ENCODE peak calls at places on chromosomes 12 and 14, in four cellular contexts. U is endothelial cell of umbilical vein, M is hepatocyte, I is heart right ventricle. T is an unnamed sample. For H3K4me1, the result is how much of the 10 kb centered on the place peaks cover.

GRCh38 chr12:10065241-10065640 is 33.5 kb downstream of the CLEC1A start:
- DNase-seq in M (no peak), I (no peak), U (no peak), T (no peak)

GRCh38 chr12:47105914-47106674 is 26.3 kb upstream of the AMIGO2 start:
- DNase-seq in I (no peak), M (no peak), U (no peak), T (no peak)

GRCh38 chr14:72603639-72604038 is 290.3 kb downstream of the DPF3 start:
- DNase-seq in U (no peak), I (no peak), M (no peak), T (no peak)

GRCh38 chr14:20167091-20167490 is 23.6 kb upstream of the OR11G2 start:
- DNase-seq in U (no peak), I (no peak), M (no peak), T (no peak)

GRCh38 chr12:57154076-57154475 is 6.7 kb upstream of the LRP1-AS start:
- DNase-seq in U (no peak), I (no peak), M (no peak), T (no peak)

GRCh38 chr14:31926652-31927347 is 150.3 kb upstream of the ARHGAP5 start:
- DNase-seq in I (peak), M (no peak), U (peak), T (no peak)

GRCh38 chr12:28110329-28110728 is 79.9 kb upstream of the CCDC91 start:
- DNase-seq in M (no peak), U (no peak), I (no peak), T (no peak)

GRCh38 chr14:97382616-97383226 is 585.5 kb downstream of the VRK1 start:
- DNase-seq in U (no peak), M (no peak), I (no peak), T (no peak)

GRCh38 chr12:11675952-11676505 is 26.6 kb downstream of the ETV6 start:
- DNase-seq in M (no peak), U (no peak), I (no peak), T (no peak)

GRCh38 chr14:101291390-101291789 is 269.9 kb upstream of the DIO3 start:
- DNase-seq in I (no peak), M (no peak), U (no peak), T (no peak)

GRCh38 chr14:72856530-72857264 is 37.2 kb downstream of the DPF3 start:
- DNase-seq in I (no peak), U (no peak), M (peak), T (no peak)

GRCh38 chr14:79511146-79511545 is 700.2 kb downstream of the DIO2 start:
- DNase-seq in U (no peak), I (no peak), M (no peak), T (no peak)
- TF ChIP-seq CTCF in U (no peak), I (no peak), M (no peak), T (no peak)

GRCh38 chr12:26204612-26205289 is 9.4 kb downstream of the SSPN start:
- DNase-seq in I (no peak), M (no peak), U (peak), T (peak)

GRCh38 chr12:26205946-26206345 is 10.6 kb downstream of the SSPN start:
- DNase-seq in I (no peak), M (no peak), U (no peak), T (no peak)

GRCh38 chr12:26203167-26203566 is 7.8 kb downstream of the SSPN start:
- DNase-seq in I (no peak), M (no peak), U (no peak), T (no peak)

DNA sequence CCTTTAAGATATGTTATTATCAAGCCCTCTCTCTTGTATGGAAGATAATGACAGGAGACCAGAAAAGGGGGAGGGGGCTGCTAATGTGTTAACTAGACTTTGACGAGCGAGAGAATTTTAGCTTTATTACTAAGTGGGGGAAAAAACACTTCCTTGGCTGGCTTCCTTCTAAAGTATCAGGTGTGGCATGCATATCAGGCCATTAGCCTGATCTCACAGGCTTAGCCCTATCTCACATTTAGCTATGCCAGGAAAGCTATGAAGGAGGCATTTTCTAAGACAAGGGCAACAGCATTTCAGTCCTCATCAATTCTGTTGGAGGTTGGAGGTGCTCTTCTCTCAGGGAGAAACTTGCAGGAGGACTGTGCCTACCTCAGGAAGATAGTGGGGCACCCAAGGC is 9.9 kb downstream of the SSPN start:
- DNase-seq in M (no peak), I (no peak), U (no peak), T (no peak)
- H3K4me3 ChIP-seq in M (no peak), I (no peak), U (no peak), T (peak)

GRCh38 chr14:23089498-23090253 is 5.3 kb downstream of the ACIN1 start:
- DNase-seq in M (no peak), U (no peak), I (no peak), T (no peak)
- H3K4me1 ChIP-seq in M (under half), U (under half), I (under half), T (under half)

DNA sequence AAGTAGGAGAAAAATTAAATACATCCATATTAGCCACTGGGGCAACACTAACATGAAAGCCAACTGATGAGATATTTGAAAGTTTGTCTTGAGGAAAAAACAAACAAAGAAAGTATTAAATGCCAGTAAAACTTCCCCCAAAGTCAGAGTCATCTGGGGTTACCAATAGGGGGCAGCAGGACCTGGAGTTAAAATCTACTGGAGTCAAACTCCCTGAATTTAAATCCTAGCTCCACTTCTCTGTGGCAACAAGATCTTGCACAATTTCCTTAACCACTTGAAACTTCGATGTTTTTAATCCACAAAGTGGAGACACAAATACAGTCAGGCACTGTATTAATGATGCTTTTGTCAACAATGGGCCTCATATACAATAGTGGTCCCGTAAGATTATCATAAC is 14.4 kb downstream of the PLEKHG7 start:
- DNase-seq in I (no peak), M (no peak), U (peak), T (no peak)
- TF ChIP-seq CTCF in I (peak), M (peak), U (peak), T (peak)

T was measured in psoas muscle.